ENCODE peak calls at places on chromosomes 2 and 18, in ten cellular contexts. Z is heart right ventricle, Q is AG10803, K is lower lobe of right lung, C is left ventricle myocardium inferior, M is pancreas, H is A549, E is astrocyte of the cerebellum, R is fibroblast of lung, J is right atrium auricular region. W is an unnamed sample.

GRCh38 chr2:145066795-145067194 is 546.9 kb upstream of the ZEB2 start:
- DNase-seq in Z (no peak), Q (peak), K (no peak), C (peak), M (no peak), H (no peak), E (no peak), R (no peak), J (no peak), W (no peak)

GRCh38 chr2:230793573-230794359 is 71.0 kb upstream of the ITM2C start:
- DNase-seq in Z (peak), Q (peak), K (peak), C (peak), M (peak), H (peak), E (peak), R (peak), J (peak), W (peak)

GRCh38 chr2:138956116-138956515 is 175.9 kb upstream of the NXPH2 start:
- DNase-seq in Z (no peak), Q (no peak), K (no peak), C (no peak), M (no peak), H (no peak), E (no peak), R (peak), J (no peak), W (no peak)

GRCh38 chr2:44708646-44709000 is 232.9 kb upstream of the SIX3 start:
- DNase-seq in Z (no peak), Q (no peak), K (no peak), C (no peak), M (no peak), H (no peak), E (no peak), R (no peak), J (no peak), W (no peak)

GRCh38 chr18:8661754-8662573 is 43.4 kb upstream of the MTCL1 start:
- DNase-seq in Z (no peak), Q (peak), K (no peak), C (no peak), M (peak), H (no peak), E (peak), R (peak), J (no peak), W (peak)

GRCh38 chr2:157787364-157787938 is 88.7 kb downstream of the ACVR1 start:
- DNase-seq in Z (no peak), Q (no peak), K (no peak), C (no peak), M (no peak), H (no peak), E (no peak), R (no peak), J (no peak), W (no peak)

GRCh38 chr2:107808986-107809385 is 17.7 kb upstream of the RGPD4 start:
- DNase-seq in Z (peak), Q (no peak), K (no peak), C (peak), M (peak), H (no peak), E (no peak), R (peak), J (no peak), W (no peak)

GRCh38 chr18:63098014-63098981 is 221.3 kb downstream of the BCL2 start:
- DNase-seq in Z (no peak), Q (no peak), K (no peak), C (no peak), M (no peak), H (no peak), E (no peak), R (no peak), J (no peak), W (no peak)

GRCh38 chr2:112821142-112821541 is 15.4 kb downstream of the IL1B start:
- DNase-seq in Z (no peak), Q (no peak), K (no peak), C (no peak), M (no peak), H (no peak), E (no peak), R (peak), J (no peak), W (no peak)

GRCh38 chr2:197251576-197251975 is 59.0 kb downstream of the ANKRD44 start:
- DNase-seq in Z (no peak), Q (peak), K (no peak), C (no peak), M (no peak), H (no peak), E (no peak), R (peak), J (no peak), W (no peak)

GRCh38 chr2:238950551-238950950 is 102.7 kb downstream of the TWIST2 start:
- DNase-seq in Z (no peak), Q (no peak), K (peak), C (no peak), M (no peak), H (no peak), E (no peak), R (no peak), J (peak), W (no peak)

GRCh38 chr2:171281116-171281515 is 120.4 kb upstream of the TLK1 start:
- DNase-seq in Z (no peak), Q (no peak), K (no peak), C (no peak), M (no peak), H (no peak), E (no peak), R (no peak), J (no peak), W (no peak)

GRCh38 chr2:207747653-207748560 is 21.8 kb downstream of the FZD5 start:
- DNase-seq in Z (no peak), Q (no peak), K (no peak), C (no peak), M (peak), H (no peak), E (no peak), R (peak), J (no peak), W (no peak)

GRCh38 chr2:19238440-19238839 is 120.0 kb downstream of the OSR1 start:
- DNase-seq in Z (no peak), Q (no peak), K (no peak), C (no peak), M (no peak), H (no peak), E (peak), R (peak), J (no peak), W (no peak)

GRCh38 chr2:124566518-124566970 is 541.5 kb downstream of the CNTNAP5 start:
- DNase-seq in Z (no peak), Q (no peak), K (no peak), C (no peak), M (peak), H (no peak), E (no peak), R (no peak), J (no peak), W (no peak)

GRCh38 chr2:156982615-156983014 is 274.9 kb upstream of the GALNT5 start:
- DNase-seq in Z (no peak), Q (no peak), K (no peak), C (no peak), M (no peak), H (no peak), E (no peak), R (no peak), J (no peak), W (no peak)

GRCh38 chr2:69683170-69683971 is 39.8 kb upstream of the AAK1 start:
- DNase-seq in Z (no peak), Q (peak), K (no peak), C (no peak), M (peak), H (no peak), E (peak), R (peak), J (no peak), W (peak)

GRCh38 chr18:69787825-69788547 is 159.7 kb downstream of the CD226 start:
- DNase-seq in Z (no peak), Q (peak), K (no peak), C (no peak), M (no peak), H (no peak), E (peak), R (peak), J (no peak), W (peak)

GRCh38 chr2:182915369-182916326 is 49.2 kb upstream of the FRZB start:
- DNase-seq in Z (no peak), Q (peak), K (no peak), C (no peak), M (no peak), H (no peak), E (peak), R (peak), J (no peak), W (peak)

GRCh38 chr18:54736981-54737380 is 91.3 kb upstream of the RAB27B start:
- DNase-seq in Z (no peak), Q (no peak), K (no peak), C (no peak), M (no peak), H (no peak), E (no peak), R (peak), J (no peak), W (no peak)

GRCh38 chr2:201358684-201359083 is 1.5 kb upstream of the FLACC1 start:
- DNase-seq in Z (no peak), Q (peak), K (no peak), C (no peak), M (no peak), H (peak), E (peak), R (peak), J (no peak), W (peak)

GRCh38 chr2:24860631-24861030 is 59.4 kb downstream of the ADCY3 start:
- DNase-seq in Z (no peak), Q (no peak), K (no peak), C (no peak), M (no peak), H (no peak), E (no peak), R (no peak), J (no peak), W (no peak)

GRCh38 chr2:46549159-46549902 is 70.0 kb downstream of the TMEM247 start:
- DNase-seq in Z (no peak), Q (peak), K (no peak), C (no peak), M (no peak), H (no peak), E (no peak), R (no peak), J (no peak), W (no peak)
- H3K4me3 ChIP-seq in Z (no peak), Q (no peak), K (no peak), C (peak), M (no peak), H (no peak), E (no peak), R (no peak), J (no peak), W (no peak)

DNA sequence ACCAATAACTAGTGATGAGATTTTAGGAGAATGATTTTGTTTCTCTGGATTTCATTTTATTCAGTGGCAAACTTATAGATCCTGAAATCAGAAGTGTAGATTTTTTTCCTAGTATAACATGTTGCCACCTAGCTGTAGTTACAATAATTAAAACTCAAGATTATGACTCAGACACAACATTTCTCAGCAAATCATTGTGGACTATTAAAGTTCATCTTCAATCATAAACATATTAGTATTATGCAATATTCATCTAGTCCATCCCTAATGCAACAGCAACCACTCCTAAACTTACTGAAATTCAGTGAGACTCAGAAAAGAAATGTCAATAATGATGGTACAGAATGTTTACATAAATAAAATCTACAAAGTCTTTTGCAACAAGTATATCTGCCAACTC is 51.3 kb downstream of the USP34 start:
- DNase-seq in Z (no peak), Q (no peak), K (no peak), C (no peak), M (no peak), H (no peak), E (no peak), R (no peak), J (no peak), W (peak)
- TF ChIP-seq CTCF in Z (no peak), Q (no peak), K (no peak), C (no peak), M (no peak), H (no peak), E (no peak), R (no peak), J (no peak), W (peak)

GRCh38 chr2:94997981-94998920 is 27.3 kb upstream of the MAL start:
- DNase-seq in Z (no peak), Q (no peak), K (peak), C (no peak), M (no peak), H (no peak), E (no peak), R (no peak), J (no peak), W (no peak)
- H3K4me3 ChIP-seq in Z (peak), Q (no peak), K (peak), C (peak), M (peak), H (no peak), E (no peak), R (no peak), J (peak), W (no peak)

GRCh38 chr2:26472821-26473655 is 4.9 kb downstream of the OTOF start:
- DNase-seq in Z (no peak), Q (no peak), K (no peak), C (no peak), M (no peak), H (no peak), E (no peak), R (no peak), J (no peak), W (no peak)

GRCh38 chr2:26470601-26471260 is 7.2 kb downstream of the OTOF start:
- DNase-seq in Z (no peak), Q (no peak), K (no peak), C (no peak), M (no peak), H (no peak), E (no peak), R (no peak), J (no peak), W (no peak)

GRCh38 chr2:26471278-26471677 is 6.6 kb downstream of the OTOF start:
- DNase-seq in Z (no peak), Q (no peak), K (no peak), C (no peak), M (no peak), H (no peak), E (no peak), R (no peak), J (no peak), W (no peak)

GRCh38 chr2:26473796-26474195 is 4.1 kb downstream of the OTOF start:
- DNase-seq in Z (no peak), Q (no peak), K (no peak), C (no peak), M (no peak), H (no peak), E (no peak), R (no peak), J (no peak), W (no peak)

DNA sequence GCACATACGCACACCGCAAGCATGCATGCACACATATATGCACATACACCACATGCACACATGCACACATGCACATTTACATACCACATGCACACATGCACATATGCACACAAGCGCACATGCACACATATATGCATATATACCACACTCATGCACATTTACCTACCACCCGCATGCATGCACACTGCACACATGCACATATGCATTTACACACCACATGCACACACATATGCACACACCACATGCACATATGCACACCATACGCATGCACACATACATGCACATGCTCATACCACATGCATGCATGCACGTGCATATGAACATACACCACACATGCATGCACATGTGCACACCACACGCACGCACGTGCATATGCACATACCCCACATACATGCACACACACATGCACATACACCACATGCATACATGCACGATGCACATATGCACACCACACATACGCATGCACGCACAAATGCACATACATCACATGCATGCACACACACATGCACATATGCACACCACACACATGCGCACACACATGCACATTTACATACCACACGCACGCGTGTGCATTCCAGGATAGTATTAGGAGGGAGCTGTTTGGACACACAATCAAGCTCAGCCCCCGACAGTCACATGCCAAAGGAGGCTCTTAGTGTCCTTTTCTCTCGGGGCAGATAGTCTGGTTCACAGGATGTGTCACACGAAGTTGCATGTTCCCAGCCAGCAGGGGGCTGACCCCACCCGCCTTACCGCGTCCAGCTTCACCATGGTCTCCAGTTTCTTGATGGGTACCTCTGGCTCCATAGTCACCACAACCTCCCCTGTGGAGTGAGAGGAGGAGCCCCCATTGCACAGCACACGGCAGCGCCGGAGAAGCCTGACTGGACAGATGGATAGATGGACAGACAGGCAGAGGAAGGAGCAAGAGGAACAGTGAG is 5.9 kb downstream of the OTOF start:
- DNase-seq in Z (no peak), Q (no peak), K (no peak), C (no peak), M (no peak), H (peak), E (no peak), R (no peak), J (no peak), W (no peak)
- TF ChIP-seq CTCF in Z (no peak), Q (no peak), K (no peak), C (peak), M (no peak), H (no peak), E (no peak), R (no peak), J (no peak), W (no peak)

DNA sequence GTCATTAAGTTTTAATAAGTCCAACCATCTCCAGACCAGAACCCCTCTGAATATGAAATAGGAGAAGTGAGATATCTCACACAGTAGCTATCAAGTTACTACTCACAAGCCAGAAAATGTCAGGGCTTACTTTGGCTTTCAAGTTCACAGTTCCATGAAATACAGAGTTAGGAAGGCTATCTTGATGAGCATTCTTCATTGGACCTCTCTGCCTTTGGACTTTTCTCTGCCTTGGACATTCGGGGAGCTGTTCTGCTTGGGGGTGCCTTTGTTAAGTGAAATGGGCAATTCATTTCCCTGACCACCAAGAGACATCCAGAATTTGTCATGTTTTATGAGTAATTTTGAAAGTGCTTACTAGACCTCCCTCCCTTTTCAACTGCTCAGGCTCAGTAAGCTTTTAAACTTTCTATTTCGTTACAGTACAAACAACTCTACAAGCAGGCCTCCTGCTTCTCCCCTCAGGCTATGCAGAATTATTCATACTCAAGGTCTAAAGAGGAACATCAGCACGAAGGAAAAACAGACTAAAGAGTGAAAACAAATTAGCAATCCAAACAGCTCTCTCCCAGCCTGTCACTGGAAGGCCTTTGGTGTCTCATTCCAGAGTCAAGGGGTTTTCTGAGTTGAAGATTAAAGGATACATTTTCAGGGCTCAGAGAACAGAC is 95.3 kb downstream of the MREG start:
- DNase-seq in Z (no peak), Q (peak), K (no peak), C (no peak), M (no peak), H (no peak), E (peak), R (peak), J (no peak), W (peak)
- H3K4me3 ChIP-seq in Z (no peak), Q (no peak), K (no peak), C (no peak), M (no peak), H (no peak), E (no peak), R (no peak), J (no peak), W (no peak)

DNA sequence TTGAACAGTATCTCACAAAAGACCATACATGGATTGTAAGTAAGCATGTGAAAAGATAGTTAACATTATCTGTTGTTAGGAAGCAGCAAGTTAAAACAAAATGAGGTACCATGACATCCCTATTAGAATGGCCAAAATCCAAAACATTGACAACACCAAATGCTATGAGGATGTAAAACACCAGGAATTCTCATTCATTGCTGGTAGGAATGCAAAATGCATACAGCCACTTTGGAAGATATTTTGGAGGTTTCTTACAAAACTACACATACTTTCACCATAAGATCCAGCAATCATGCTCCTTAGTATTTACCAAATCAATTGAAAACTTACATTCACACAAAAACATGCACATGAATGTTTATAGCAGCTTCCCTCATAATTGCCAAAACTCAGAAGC is 30.9 kb upstream of the ICOS start:
- DNase-seq in Z (no peak), Q (peak), K (no peak), C (no peak), M (no peak), H (no peak), E (no peak), R (peak), J (no peak), W (no peak)
- TF ChIP-seq CTCF in Z (no peak), Q (peak), K (no peak), C (no peak), M (no peak), H (no peak), E (no peak), R (no peak), J (no peak), W (no peak)